ENCODE peak calls at places on chromosomes 5 and 9, in seven cellular contexts. B, R, K, N, E, W and G are unnamed samples. For H3K4me1, the result is how much of the 10 kb centered on the place peaks cover.

GRCh38 chr5:113119271-113119924 is 142.8 kb downstream of the DCP2 start:
- DNase-seq in B (peak), R (no peak), K (no peak), N (peak), E (no peak), W (no peak), G (no peak)

GRCh38 chr5:177327539-177328522 is 16.1 kb upstream of the MXD3 start:
- DNase-seq in B (no peak), R (peak), K (peak), N (no peak), E (no peak), W (no peak), G (peak)

GRCh38 chr9:110141118-110141797 is 66.7 kb downstream of the C9orf152 start:
- DNase-seq in B (peak), R (no peak), K (peak), N (no peak), E (no peak), W (no peak), G (no peak)

GRCh38 chr5:156515121-156515520 is 188.2 kb downstream of the SGCD start:
- DNase-seq in B (no peak), R (no peak), K (no peak), N (no peak), E (no peak), W (no peak), G (no peak)

GRCh38 chr5:175444060-175444904 is at the start of gene DRD1:
- DNase-seq in B (no peak), R (peak), K (peak), N (peak), E (no peak), W (peak), G (peak)

GRCh38 chr9:110189001-110189400 is 19.0 kb downstream of the C9orf152 start:
- DNase-seq in B (no peak), R (no peak), K (no peak), N (no peak), E (peak), W (no peak), G (peak)

GRCh38 chr9:38178282-38178681 is 109.3 kb upstream of the SHB start:
- DNase-seq in B (no peak), R (no peak), K (no peak), N (no peak), E (peak), W (no peak), G (no peak)

GRCh38 chr9:126158591-126159519 is 167.8 kb upstream of the MVB12B start:
- DNase-seq in B (no peak), R (no peak), K (no peak), N (no peak), E (no peak), W (no peak), G (no peak)

GRCh38 chr5:11064763-11065450 is 303.9 kb upstream of the DAP start:
- DNase-seq in B (no peak), R (no peak), K (no peak), N (no peak), E (no peak), W (no peak), G (no peak)

GRCh38 chr5:174910245-174910737 is 185.9 kb downstream of the MSX2 start:
- DNase-seq in B (no peak), R (peak), K (peak), N (peak), E (peak), W (peak), G (peak)

GRCh38 chr5:9477537-9477936 is 68.3 kb downstream of the SEMA5A start:
- DNase-seq in B (no peak), R (no peak), K (no peak), N (no peak), E (no peak), W (no peak), G (no peak)

GRCh38 chr9:93662952-93663572 is 86.7 kb downstream of the PHF2 start:
- DNase-seq in B (peak), R (no peak), K (no peak), N (no peak), E (no peak), W (no peak), G (no peak)

GRCh38 chr5:33180900-33181299 is 259.9 kb upstream of the TARS1 start:
- DNase-seq in B (no peak), R (no peak), K (peak), N (no peak), E (no peak), W (no peak), G (no peak)

GRCh38 chr9:83920469-83920941 is 727 bp downstream of the KIF27 start:
- DNase-seq in B (peak), R (peak), K (peak), N (peak), E (peak), W (peak), G (peak)

GRCh38 chr5:172906888-172907287 is 52.3 kb upstream of the RPL26L1 start:
- DNase-seq in B (no peak), R (no peak), K (no peak), N (no peak), E (no peak), W (no peak), G (no peak)

GRCh38 chr9:70080481-70081119 is 37.0 kb downstream of the MAMDC2 start:
- DNase-seq in B (no peak), R (no peak), K (peak), N (no peak), E (no peak), W (no peak), G (no peak)

GRCh38 chr9:113579270-113580040 is 115.9 kb downstream of the RGS3 start:
- DNase-seq in B (peak), R (peak), K (peak), N (peak), E (no peak), W (no peak), G (no peak)

GRCh38 chr5:31887556-31887955 is 248.6 kb downstream of the PDZD2 start:
- DNase-seq in B (no peak), R (no peak), K (no peak), N (no peak), E (no peak), W (no peak), G (no peak)

GRCh38 chr5:36305571-36306326 is 4.0 kb upstream of the RANBP3L start:
- DNase-seq in B (no peak), R (peak), K (peak), N (peak), E (peak), W (no peak), G (peak)

GRCh38 chr9:124480621-124480981 is 26.6 kb downstream of the NR5A1 start:
- DNase-seq in B (no peak), R (no peak), K (no peak), N (peak), E (no peak), W (peak), G (peak)

GRCh38 chr5:120372899-120373298 is 91.2 kb upstream of the PRR16 start:
- DNase-seq in B (no peak), R (no peak), K (peak), N (no peak), E (no peak), W (no peak), G (no peak)

GRCh38 chr5:179150011-179150410 is 89.8 kb downstream of the ZNF354C start:
- DNase-seq in B (no peak), R (no peak), K (no peak), N (no peak), E (no peak), W (no peak), G (no peak)

GRCh38 chr5:158390556-158390955 is 531.6 kb upstream of the CLINT1 start:
- DNase-seq in B (no peak), R (no peak), K (peak), N (no peak), E (no peak), W (no peak), G (no peak)

GRCh38 chr5:71658916-71659661 is 60.0 kb upstream of the CARTPT start:
- DNase-seq in B (no peak), R (no peak), K (no peak), N (no peak), E (no peak), W (peak), G (peak)

DNA sequence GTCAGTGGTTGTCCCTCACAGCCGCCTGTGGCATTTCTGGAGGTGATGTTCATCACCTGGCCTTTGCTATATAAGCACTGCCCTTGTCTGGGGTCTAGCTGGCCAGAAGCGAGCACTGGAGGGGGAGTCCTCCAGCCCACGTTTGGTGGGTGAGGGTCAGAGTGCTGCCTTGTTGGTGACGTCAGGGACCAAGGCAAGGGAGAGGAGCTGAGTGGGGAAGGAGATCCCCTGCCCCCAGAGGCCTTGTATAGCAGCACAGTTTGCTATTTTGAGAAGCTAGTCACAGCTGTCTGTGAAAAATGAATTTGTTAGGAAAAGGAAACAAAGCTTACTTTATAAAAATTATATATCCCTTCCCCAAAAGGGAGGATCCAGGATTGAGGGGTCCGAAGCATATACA is 49.8 kb downstream of the SYK start:
- DNase-seq in B (no peak), R (no peak), K (no peak), N (no peak), E (no peak), W (peak), G (no peak)
- H3K4me1 ChIP-seq in B (under half), R (under half), K (under half), N (under half), E (under half), W (under half), G (under half)

DNA sequence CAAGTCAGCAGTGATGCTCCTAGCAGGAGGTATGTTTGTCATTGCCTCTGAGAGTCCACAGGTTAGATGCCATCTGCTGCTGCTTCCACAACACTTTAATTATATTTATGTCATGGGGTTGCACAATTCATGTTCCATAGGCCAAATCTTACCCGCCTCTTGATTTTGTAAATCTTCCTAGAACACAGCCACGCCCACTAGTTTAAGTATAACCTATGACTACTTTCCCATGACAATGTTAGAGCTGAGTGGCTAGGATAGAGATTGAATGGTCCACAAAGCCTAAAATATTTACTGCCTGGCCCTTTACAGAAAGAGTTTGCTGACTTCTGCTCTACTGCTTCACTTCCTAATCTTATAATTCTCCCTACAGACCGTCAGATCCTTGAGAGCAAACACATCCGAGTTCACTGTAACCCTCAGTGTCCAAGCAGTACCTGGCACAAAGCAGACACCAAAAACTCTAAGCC is 21.1 kb downstream of the LIFR start:
- DNase-seq in B (no peak), R (no peak), K (no peak), N (no peak), E (no peak), W (no peak), G (no peak)
- H3K4me1 ChIP-seq in B (under half), R (under half), K (under half), N (under half), E (under half), W (under half), G (under half)

GRCh38 chr5:142117579-142118420 is 9.2 kb downstream of the NDFIP1 start:
- DNase-seq in B (no peak), R (no peak), K (no peak), N (no peak), E (no peak), W (no peak), G (no peak)
- H3K4me1 ChIP-seq in B (under half), R (half or more), K (under half), N (under half), E (under half), W (under half), G (under half)

GRCh38 chr9:119588874-119589560 is 219.8 kb upstream of the BRINP1 start:
- DNase-seq in B (no peak), R (no peak), K (no peak), N (no peak), E (no peak), W (no peak), G (no peak)
- H3K4me1 ChIP-seq in B (under half), R (under half), K (under half), N (under half), E (under half), W (under half), G (under half)

DNA sequence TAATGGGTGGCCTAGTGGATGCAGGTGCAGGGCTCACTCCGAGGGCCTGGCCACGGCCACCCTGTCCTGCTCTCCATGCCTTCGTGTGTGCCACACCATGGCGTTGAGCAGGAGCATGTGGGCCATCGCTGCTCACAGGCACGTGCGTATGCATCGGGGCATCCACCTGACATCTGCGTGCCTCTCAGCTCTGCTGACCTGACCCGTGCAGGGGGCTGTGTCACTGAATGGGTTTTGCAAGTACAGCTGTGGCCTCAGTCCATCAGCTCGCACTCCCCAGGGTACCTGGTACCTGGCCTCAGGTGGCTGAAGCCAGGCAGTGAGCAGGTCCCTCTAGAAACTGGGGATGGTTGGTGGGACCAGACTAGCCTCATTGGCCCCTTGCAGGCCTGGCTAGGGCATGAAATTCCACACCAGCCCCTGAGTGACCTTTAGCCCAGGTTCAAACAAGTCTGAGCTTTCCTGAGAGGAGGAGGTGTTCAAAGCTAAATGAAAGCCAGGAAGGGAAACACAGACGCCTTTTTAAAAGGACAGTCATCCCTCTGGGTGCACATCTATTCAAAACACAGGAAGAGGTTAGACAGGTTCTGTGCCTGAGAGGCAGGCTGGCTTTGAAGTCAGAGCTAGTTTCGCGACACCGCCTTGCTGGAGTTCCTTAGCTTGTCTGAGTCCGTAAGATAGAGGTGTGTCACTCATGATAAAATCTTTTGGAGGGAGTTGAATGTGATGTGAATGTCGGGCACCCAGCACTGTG is 74.0 kb downstream of the MACROH2A1 start:
- DNase-seq in B (no peak), R (peak), K (no peak), N (no peak), E (peak), W (no peak), G (no peak)
- H3K4me1 ChIP-seq in B (under half), R (under half), K (under half), N (under half), E (under half), W (under half), G (under half)

GRCh38 chr9:16044116-16044881 is 491.5 kb downstream of the CCDC171 start:
- DNase-seq in B (no peak), R (no peak), K (peak), N (no peak), E (no peak), W (no peak), G (no peak)

GRCh38 chr9:16033921-16034320 is 481.1 kb downstream of the CCDC171 start:
- DNase-seq in B (no peak), R (no peak), K (no peak), N (no peak), E (no peak), W (no peak), G (no peak)

GRCh38 chr9:16039988-16040761 is 487.3 kb downstream of the CCDC171 start:
- DNase-seq in B (no peak), R (no peak), K (peak), N (peak), E (no peak), W (no peak), G (no peak)

DNA sequence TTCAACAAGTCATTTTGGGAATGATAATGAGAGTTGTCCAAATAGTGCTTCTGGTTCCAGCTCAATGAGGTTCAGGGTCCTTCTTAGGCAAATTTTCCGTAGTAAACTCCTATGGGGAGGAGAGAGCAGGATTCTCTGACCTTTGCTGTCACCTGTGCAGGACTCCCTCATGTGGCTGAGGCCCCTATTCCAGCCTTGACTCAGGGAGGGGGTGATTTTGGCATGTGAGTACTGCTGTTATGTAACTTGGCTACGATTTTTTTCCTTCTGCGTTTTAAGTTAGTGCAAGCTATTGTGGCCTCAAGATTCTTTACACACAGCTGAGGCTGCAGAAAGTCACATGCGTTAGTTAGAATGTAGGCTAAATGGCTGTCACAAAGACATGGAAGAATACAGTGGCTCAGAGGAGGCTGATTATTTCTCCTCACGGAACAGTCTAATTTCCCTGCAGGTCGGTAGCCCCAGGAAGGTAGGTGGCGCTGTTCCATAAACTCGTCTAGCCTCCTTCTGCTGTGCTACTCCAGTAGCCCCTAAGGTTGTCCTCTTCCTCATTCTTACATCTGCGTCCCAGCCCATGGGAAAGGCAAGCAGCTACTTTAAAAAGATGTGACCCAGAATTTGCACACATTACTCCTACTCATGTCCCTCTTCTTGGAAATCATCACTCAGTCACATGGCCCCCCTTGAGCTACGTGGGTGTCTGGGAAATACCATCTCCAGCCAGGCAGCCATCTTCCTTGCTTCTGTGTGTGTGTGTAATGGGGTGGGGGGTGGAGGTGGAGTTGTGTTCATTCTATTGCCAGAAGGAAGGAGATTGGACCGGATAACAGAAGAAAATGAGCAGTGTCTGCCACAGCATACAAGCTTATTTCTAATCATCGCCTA is 486.5 kb downstream of the CCDC171 start:
- DNase-seq in B (no peak), R (no peak), K (peak), N (no peak), E (no peak), W (no peak), G (peak)
- H3K4me1 ChIP-seq in B (under half), R (under half), K (under half), N (under half), E (under half), W (under half), G (under half)